ENCODE peak calls at places on chromosome 11, in eight cellular contexts. One of them, this sample, is unnamed.

GRCh38 chr11:112013501-112014164 is 11.6 kb upstream of the DLAT start:
- DNase-seq in cardiac muscle cell: no peak
- DNase-seq in cardiac fibroblast: no peak
- DNase-seq in fibroblast of lung: no peak
- DNase-seq in astrocyte of the cerebellum: no peak
- DNase-seq in fibroblast of villous mesenchyme: peak
- DNase-seq in stomach: no peak
- DNase-seq in PC-3: peak
- DNase-seq in this sample: no peak

GRCh38 chr11:106386519-106386918 is 309.1 kb downstream of the AASDHPPT start:
- DNase-seq in cardiac fibroblast: no peak
- DNase-seq in PC-3: no peak
- DNase-seq in stomach: no peak
- DNase-seq in fibroblast of villous mesenchyme: peak
- DNase-seq in astrocyte of the cerebellum: no peak
- DNase-seq in fibroblast of lung: no peak
- DNase-seq in cardiac muscle cell: no peak
- DNase-seq in this sample: no peak

GRCh38 chr11:121372028-121372427 is 79.5 kb downstream of the SC5D start:
- DNase-seq in cardiac muscle cell: no peak
- DNase-seq in PC-3: no peak
- DNase-seq in astrocyte of the cerebellum: no peak
- DNase-seq in cardiac fibroblast: no peak
- DNase-seq in stomach: no peak
- DNase-seq in fibroblast of villous mesenchyme: no peak
- DNase-seq in fibroblast of lung: no peak
- DNase-seq in this sample: no peak

GRCh38 chr11:112161012-112161411 is 2.9 kb downstream of the IL18 start:
- DNase-seq in cardiac fibroblast: peak
- DNase-seq in cardiac muscle cell: peak
- DNase-seq in astrocyte of the cerebellum: no peak
- DNase-seq in PC-3: no peak
- DNase-seq in fibroblast of villous mesenchyme: peak
- DNase-seq in fibroblast of lung: no peak
- DNase-seq in stomach: no peak
- DNase-seq in this sample: no peak

GRCh38 chr11:105466582-105467228 is 143.2 kb upstream of the GRIA4 start:
- DNase-seq in PC-3: peak
- DNase-seq in cardiac fibroblast: peak
- DNase-seq in fibroblast of villous mesenchyme: peak
- DNase-seq in astrocyte of the cerebellum: peak
- DNase-seq in fibroblast of lung: peak
- DNase-seq in stomach: no peak
- DNase-seq in cardiac muscle cell: peak
- DNase-seq in this sample: peak

GRCh38 chr11:15195454-15196200 is 80.9 kb downstream of the INSC start:
- DNase-seq in fibroblast of villous mesenchyme: no peak
- DNase-seq in PC-3: no peak
- DNase-seq in cardiac muscle cell: no peak
- DNase-seq in astrocyte of the cerebellum: no peak
- DNase-seq in fibroblast of lung: no peak
- DNase-seq in cardiac fibroblast: peak
- DNase-seq in stomach: no peak
- DNase-seq in this sample: peak

GRCh38 chr11:112610996-112611795 is 350.0 kb upstream of the NCAM1 start:
- DNase-seq in fibroblast of villous mesenchyme: no peak
- DNase-seq in PC-3: no peak
- DNase-seq in fibroblast of lung: no peak
- DNase-seq in stomach: no peak
- DNase-seq in cardiac fibroblast: peak
- DNase-seq in astrocyte of the cerebellum: no peak
- DNase-seq in cardiac muscle cell: peak
- DNase-seq in this sample: no peak

GRCh38 chr11:406796-407650 is 7.8 kb downstream of the SIGIRR start:
- DNase-seq in fibroblast of lung: peak
- DNase-seq in stomach: peak
- DNase-seq in fibroblast of villous mesenchyme: peak
- DNase-seq in astrocyte of the cerebellum: peak
- DNase-seq in cardiac fibroblast: peak
- DNase-seq in cardiac muscle cell: peak
- DNase-seq in PC-3: peak
- DNase-seq in this sample: no peak

GRCh38 chr11:121524233-121524631 is 71.5 kb upstream of the SORL1-AS1 start:
- DNase-seq in cardiac fibroblast: no peak
- DNase-seq in fibroblast of lung: no peak
- DNase-seq in PC-3: no peak
- DNase-seq in stomach: no peak
- DNase-seq in fibroblast of villous mesenchyme: no peak
- DNase-seq in astrocyte of the cerebellum: no peak
- DNase-seq in cardiac muscle cell: no peak
- DNase-seq in this sample: no peak

GRCh38 chr11:17423533-17424310 is 35.3 kb upstream of the KCNJ11 start:
- DNase-seq in stomach: peak
- DNase-seq in PC-3: no peak
- DNase-seq in cardiac muscle cell: no peak
- DNase-seq in fibroblast of villous mesenchyme: no peak
- DNase-seq in fibroblast of lung: no peak
- DNase-seq in astrocyte of the cerebellum: no peak
- DNase-seq in cardiac fibroblast: no peak
- DNase-seq in this sample: no peak

GRCh38 chr11:72393303-72393702 is 41.0 kb downstream of the CLPB start:
- DNase-seq in stomach: no peak
- DNase-seq in fibroblast of villous mesenchyme: no peak
- DNase-seq in astrocyte of the cerebellum: no peak
- DNase-seq in cardiac muscle cell: no peak
- DNase-seq in fibroblast of lung: no peak
- DNase-seq in cardiac fibroblast: no peak
- DNase-seq in PC-3: no peak
- DNase-seq in this sample: no peak

GRCh38 chr11:72397333-72397732 is 37.0 kb downstream of the CLPB start:
- DNase-seq in cardiac fibroblast: no peak
- DNase-seq in cardiac muscle cell: no peak
- DNase-seq in astrocyte of the cerebellum: no peak
- DNase-seq in stomach: no peak
- DNase-seq in fibroblast of lung: no peak
- DNase-seq in PC-3: no peak
- DNase-seq in fibroblast of villous mesenchyme: no peak
- DNase-seq in this sample: no peak

GRCh38 chr11:72395993-72396392 is 38.3 kb downstream of the CLPB start:
- DNase-seq in cardiac muscle cell: no peak
- DNase-seq in PC-3: no peak
- DNase-seq in astrocyte of the cerebellum: no peak
- DNase-seq in stomach: no peak
- DNase-seq in fibroblast of villous mesenchyme: no peak
- DNase-seq in cardiac fibroblast: no peak
- DNase-seq in fibroblast of lung: no peak
- DNase-seq in this sample: no peak

GRCh38 chr11:72394456-72394855 is 39.9 kb downstream of the CLPB start:
- DNase-seq in fibroblast of villous mesenchyme: no peak
- DNase-seq in fibroblast of lung: no peak
- DNase-seq in astrocyte of the cerebellum: no peak
- DNase-seq in stomach: no peak
- DNase-seq in cardiac fibroblast: no peak
- DNase-seq in cardiac muscle cell: no peak
- DNase-seq in PC-3: no peak
- DNase-seq in this sample: no peak

DNA sequence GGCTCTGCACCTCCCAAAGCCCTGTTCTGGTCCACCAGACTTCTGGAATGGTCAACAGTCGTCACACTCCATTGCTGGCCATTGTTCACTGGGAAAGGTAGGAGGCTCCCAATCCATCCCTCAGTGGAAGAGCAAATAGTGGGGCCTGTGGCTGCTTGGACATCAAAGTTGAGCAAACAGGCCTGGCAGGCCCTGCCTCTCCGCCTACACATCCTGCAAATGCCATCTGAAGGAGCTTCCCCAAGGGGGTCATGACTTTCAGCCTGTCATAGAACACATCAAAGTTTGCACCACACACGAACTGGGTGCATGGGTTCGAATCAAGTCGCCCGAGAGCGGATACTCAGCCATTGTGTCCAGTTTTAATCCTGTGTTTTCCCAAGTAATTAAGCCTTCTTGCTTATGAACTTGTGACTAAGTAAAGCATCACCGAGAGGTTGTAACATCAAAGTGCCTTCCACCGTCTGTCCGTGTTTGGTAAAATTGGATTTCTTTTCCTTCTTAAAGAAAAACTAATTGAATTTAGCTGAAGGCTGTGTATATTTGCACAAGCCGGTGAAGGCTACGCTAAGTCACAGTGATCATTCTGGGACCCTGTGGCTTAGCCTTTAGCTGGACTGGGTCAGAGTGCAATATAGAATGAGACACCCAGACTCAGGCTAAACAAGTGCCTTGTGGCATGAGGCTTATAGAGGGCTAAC is 36.1 kb downstream of the CLPB start:
- DNase-seq in stomach: no peak
- DNase-seq in fibroblast of villous mesenchyme: no peak
- DNase-seq in fibroblast of lung: no peak
- DNase-seq in cardiac muscle cell: no peak
- DNase-seq in PC-3: no peak
- DNase-seq in astrocyte of the cerebellum: no peak
- DNase-seq in cardiac fibroblast: no peak
- DNase-seq in this sample: no peak
- TF ChIP-seq CTCF in stomach: no peak
- TF ChIP-seq CTCF in fibroblast of villous mesenchyme: no peak
- TF ChIP-seq CTCF in fibroblast of lung: no peak
- TF ChIP-seq CTCF in cardiac muscle cell: no peak
- TF ChIP-seq CTCF in PC-3: no peak
- TF ChIP-seq CTCF in astrocyte of the cerebellum: no peak
- TF ChIP-seq CTCF in cardiac fibroblast: no peak
- TF ChIP-seq CTCF in this sample: no peak

GRCh38 chr11:74466916-74467885 is at the start of gene KCNE3:
- DNase-seq in fibroblast of villous mesenchyme: peak
- DNase-seq in astrocyte of the cerebellum: no peak
- DNase-seq in fibroblast of lung: peak
- DNase-seq in PC-3: no peak
- DNase-seq in cardiac fibroblast: peak
- DNase-seq in cardiac muscle cell: peak
- DNase-seq in stomach: peak
- DNase-seq in this sample: no peak

GRCh38 chr11:74462631-74463030 is 4.7 kb downstream of the KCNE3 start:
- DNase-seq in stomach: no peak
- DNase-seq in fibroblast of villous mesenchyme: no peak
- DNase-seq in cardiac muscle cell: no peak
- DNase-seq in astrocyte of the cerebellum: no peak
- DNase-seq in cardiac fibroblast: no peak
- DNase-seq in fibroblast of lung: no peak
- DNase-seq in PC-3: no peak
- DNase-seq in this sample: no peak

GRCh38 chr11:74464746-74465145 is 2.6 kb downstream of the KCNE3 start:
- DNase-seq in stomach: no peak
- DNase-seq in PC-3: no peak
- DNase-seq in cardiac fibroblast: no peak
- DNase-seq in astrocyte of the cerebellum: no peak
- DNase-seq in cardiac muscle cell: no peak
- DNase-seq in fibroblast of lung: no peak
- DNase-seq in fibroblast of villous mesenchyme: no peak
- DNase-seq in this sample: no peak

GRCh38 chr11:74463216-74463615 is 4.1 kb downstream of the KCNE3 start:
- DNase-seq in astrocyte of the cerebellum: no peak
- DNase-seq in PC-3: no peak
- DNase-seq in cardiac fibroblast: no peak
- DNase-seq in fibroblast of villous mesenchyme: no peak
- DNase-seq in cardiac muscle cell: no peak
- DNase-seq in stomach: no peak
- DNase-seq in fibroblast of lung: no peak
- DNase-seq in this sample: no peak

GRCh38 chr11:74465291-74465708 is 2.0 kb downstream of the KCNE3 start:
- DNase-seq in cardiac muscle cell: no peak
- DNase-seq in astrocyte of the cerebellum: no peak
- DNase-seq in PC-3: peak
- DNase-seq in cardiac fibroblast: no peak
- DNase-seq in stomach: peak
- DNase-seq in fibroblast of villous mesenchyme: no peak
- DNase-seq in fibroblast of lung: no peak
- DNase-seq in this sample: no peak
- H3K4me3 ChIP-seq in cardiac muscle cell: no peak
- H3K4me3 ChIP-seq in astrocyte of the cerebellum: no peak
- H3K4me3 ChIP-seq in PC-3: no peak
- H3K4me3 ChIP-seq in cardiac fibroblast: no peak
- H3K4me3 ChIP-seq in stomach: no peak
- H3K4me3 ChIP-seq in fibroblast of villous mesenchyme: no peak
- H3K4me3 ChIP-seq in fibroblast of lung: no peak
- H3K4me3 ChIP-seq in this sample: no peak

GRCh38 chr11:63762662-63763505 is 5.7 kb downstream of the ZFTA start:
- DNase-seq in PC-3: peak
- DNase-seq in fibroblast of lung: peak
- DNase-seq in stomach: peak
- DNase-seq in fibroblast of villous mesenchyme: peak
- DNase-seq in cardiac fibroblast: peak
- DNase-seq in cardiac muscle cell: peak
- DNase-seq in astrocyte of the cerebellum: no peak
- DNase-seq in this sample: no peak
- TF ChIP-seq CTCF in PC-3: no peak
- TF ChIP-seq CTCF in fibroblast of lung: no peak
- TF ChIP-seq CTCF in stomach: no peak
- TF ChIP-seq CTCF in fibroblast of villous mesenchyme: no peak
- TF ChIP-seq CTCF in cardiac fibroblast: no peak
- TF ChIP-seq CTCF in cardiac muscle cell: no peak
- TF ChIP-seq CTCF in astrocyte of the cerebellum: no peak
- TF ChIP-seq CTCF in this sample: no peak

GRCh38 chr11:132409591-132410375 is 1039.4 kb downstream of the NTM start:
- DNase-seq in astrocyte of the cerebellum: no peak
- DNase-seq in stomach: no peak
- DNase-seq in PC-3: no peak
- DNase-seq in cardiac muscle cell: no peak
- DNase-seq in fibroblast of villous mesenchyme: no peak
- DNase-seq in cardiac fibroblast: no peak
- DNase-seq in fibroblast of lung: no peak
- DNase-seq in this sample: no peak

GRCh38 chr11:132408877-132409276 is 1038.5 kb downstream of the NTM start:
- DNase-seq in cardiac fibroblast: no peak
- DNase-seq in fibroblast of villous mesenchyme: no peak
- DNase-seq in cardiac muscle cell: no peak
- DNase-seq in fibroblast of lung: no peak
- DNase-seq in PC-3: no peak
- DNase-seq in astrocyte of the cerebellum: no peak
- DNase-seq in stomach: no peak
- DNase-seq in this sample: no peak

GRCh38 chr11:132410383-132410782 is 1040.0 kb downstream of the NTM start:
- DNase-seq in astrocyte of the cerebellum: no peak
- DNase-seq in fibroblast of lung: no peak
- DNase-seq in fibroblast of villous mesenchyme: no peak
- DNase-seq in cardiac fibroblast: no peak
- DNase-seq in PC-3: no peak
- DNase-seq in stomach: no peak
- DNase-seq in cardiac muscle cell: no peak
- DNase-seq in this sample: no peak

DNA sequence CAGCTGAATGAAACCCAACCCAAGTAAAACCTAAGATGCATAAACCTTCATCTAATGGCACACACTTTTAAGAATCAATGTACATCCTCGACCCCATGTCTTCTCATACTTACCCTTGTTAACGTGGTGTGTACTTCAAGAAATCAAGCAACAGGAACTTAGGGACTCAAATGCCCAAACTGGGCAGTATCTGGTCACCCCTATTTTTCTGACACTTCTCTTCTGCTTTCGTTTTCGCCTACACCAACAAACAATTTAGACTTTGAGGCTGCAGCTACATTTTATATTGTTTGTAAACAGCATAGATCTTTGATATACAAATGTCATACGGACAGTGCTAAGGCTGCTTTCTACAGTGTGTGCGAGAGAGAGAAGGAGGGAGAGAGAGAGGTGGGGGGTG is 1044.0 kb downstream of the NTM start:
- DNase-seq in fibroblast of lung: no peak
- DNase-seq in stomach: no peak
- DNase-seq in cardiac fibroblast: no peak
- DNase-seq in astrocyte of the cerebellum: no peak
- DNase-seq in fibroblast of villous mesenchyme: no peak
- DNase-seq in PC-3: no peak
- DNase-seq in cardiac muscle cell: no peak
- DNase-seq in this sample: no peak
- H3K4me3 ChIP-seq in fibroblast of lung: no peak
- H3K4me3 ChIP-seq in stomach: no peak
- H3K4me3 ChIP-seq in cardiac fibroblast: no peak
- H3K4me3 ChIP-seq in astrocyte of the cerebellum: no peak
- H3K4me3 ChIP-seq in fibroblast of villous mesenchyme: no peak
- H3K4me3 ChIP-seq in PC-3: no peak
- H3K4me3 ChIP-seq in cardiac muscle cell: no peak
- H3K4me3 ChIP-seq in this sample: no peak

This sample was measured in epithelial cell of proximal tubule.